ENCODE peak calls at places on chromosomes 11 and 22, in four cellular contexts. H is K562, M is HCT116, Z is stomach. A is an unnamed sample.
A peak's percentile ranks its signal among the peaks of the same experiment; 100 is the strongest.

GRCh38 chr11:61417670-61418069 is 12.1 kb downstream of the CPSF7 start:
- DNase-seq in H (no peak), M (no peak), Z (no peak), A (peak; percentile 51)

GRCh38 chr11:65084598-65085375 is 765 bp downstream of the ZFPL1 start:
- DNase-seq in H (no peak), M (no peak), Z (no peak), A (no peak)

GRCh38 chr11:37248145-37248544 is 650.1 kb upstream of the RAG2 start:
- DNase-seq in Z (no peak), H (no peak), M (no peak), A (no peak)

GRCh38 chr22:45627489-45628233 is 44.0 kb upstream of the ATXN10 start:
- DNase-seq in Z (no peak), M (no peak), H (no peak), A (no peak)

GRCh38 chr11:65400295-65401072 is 14.0 kb downstream of the FRMD8 start:
- DNase-seq in Z (no peak), M (no peak), H (no peak), A (no peak)

GRCh38 chr11:12413141-12414055 is 36.0 kb downstream of the PARVA start:
- DNase-seq in Z (no peak), H (no peak), M (no peak), A (no peak)

GRCh38 chr11:12803086-12803826 is 129.0 kb downstream of the TEAD1 start:
- DNase-seq in H (no peak), M (no peak), Z (no peak), A (no peak)

GRCh38 chr11:56841210-56841810 is 92.8 kb upstream of the OR9G4 start:
- DNase-seq in H (peak; percentile 49), Z (peak; percentile 58), M (peak; percentile 27), A (peak; percentile 65)

GRCh38 chr11:82790723-82791487 is 57.2 kb upstream of the FAM181B start:
- DNase-seq in Z (no peak), H (peak; percentile 26), M (no peak), A (peak; percentile 52)

GRCh38 chr11:73312036-73312435 is 4.0 kb downstream of the ARHGEF17 start:
- DNase-seq in Z (no peak), M (no peak), H (no peak), A (no peak)

GRCh38 chr22:27383896-27384295 is 417.7 kb downstream of the MN1 start:
- DNase-seq in M (no peak), Z (no peak), H (no peak), A (no peak)
- TF ChIP-seq POLR2A in M (no peak), Z (no peak), H (no peak), A (no peak)

DNA sequence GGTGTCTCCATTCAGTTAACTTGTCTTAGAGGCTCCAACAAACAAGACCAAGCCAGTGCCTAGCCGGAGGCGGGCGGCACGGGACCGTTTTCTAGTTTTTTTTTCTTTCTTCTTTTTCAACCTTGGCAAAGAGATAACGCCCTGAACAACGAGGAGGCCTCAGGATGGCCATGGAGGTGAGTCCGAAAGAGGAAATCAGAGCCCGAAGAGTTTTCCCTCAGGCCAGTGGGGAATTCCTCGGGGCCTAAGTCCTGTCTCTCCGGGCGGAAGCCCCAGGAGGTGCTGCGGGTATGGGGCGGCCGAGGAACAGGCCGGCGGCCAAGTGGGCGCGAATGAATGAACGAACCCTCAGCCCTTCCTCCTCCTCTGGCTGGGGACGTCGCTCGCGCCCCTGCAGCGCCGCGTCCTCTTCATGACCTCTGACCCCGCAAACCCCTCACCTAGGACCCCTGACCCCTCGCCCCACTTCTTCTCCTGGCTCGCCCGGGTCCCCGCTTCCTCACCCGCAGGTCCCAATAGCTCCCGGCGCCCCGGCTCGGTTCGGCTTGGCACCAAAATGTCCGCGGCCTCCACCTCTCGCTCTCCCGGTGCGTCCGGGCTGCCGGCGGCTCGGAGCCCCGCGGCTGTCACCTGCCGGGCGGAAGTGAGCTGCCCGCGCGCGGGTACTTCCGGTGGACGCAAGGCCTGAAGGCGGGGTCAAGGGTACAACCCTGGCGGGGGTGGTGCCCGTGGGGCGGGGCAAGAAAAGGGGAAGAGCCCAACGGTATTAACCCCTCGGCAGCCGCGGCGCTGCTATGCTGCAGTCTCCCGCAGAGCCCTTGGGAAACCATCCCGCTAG is at the start of gene AP1B1:
- DNase-seq in Z (peak; percentile 98), M (peak; percentile 87), H (peak; percentile 94), A (peak; percentile 94)
- TF ChIP-seq POLR2A in Z (no peak), M (peak; percentile 51), H (peak; percentile 86), A (peak; percentile 76)

DNA sequence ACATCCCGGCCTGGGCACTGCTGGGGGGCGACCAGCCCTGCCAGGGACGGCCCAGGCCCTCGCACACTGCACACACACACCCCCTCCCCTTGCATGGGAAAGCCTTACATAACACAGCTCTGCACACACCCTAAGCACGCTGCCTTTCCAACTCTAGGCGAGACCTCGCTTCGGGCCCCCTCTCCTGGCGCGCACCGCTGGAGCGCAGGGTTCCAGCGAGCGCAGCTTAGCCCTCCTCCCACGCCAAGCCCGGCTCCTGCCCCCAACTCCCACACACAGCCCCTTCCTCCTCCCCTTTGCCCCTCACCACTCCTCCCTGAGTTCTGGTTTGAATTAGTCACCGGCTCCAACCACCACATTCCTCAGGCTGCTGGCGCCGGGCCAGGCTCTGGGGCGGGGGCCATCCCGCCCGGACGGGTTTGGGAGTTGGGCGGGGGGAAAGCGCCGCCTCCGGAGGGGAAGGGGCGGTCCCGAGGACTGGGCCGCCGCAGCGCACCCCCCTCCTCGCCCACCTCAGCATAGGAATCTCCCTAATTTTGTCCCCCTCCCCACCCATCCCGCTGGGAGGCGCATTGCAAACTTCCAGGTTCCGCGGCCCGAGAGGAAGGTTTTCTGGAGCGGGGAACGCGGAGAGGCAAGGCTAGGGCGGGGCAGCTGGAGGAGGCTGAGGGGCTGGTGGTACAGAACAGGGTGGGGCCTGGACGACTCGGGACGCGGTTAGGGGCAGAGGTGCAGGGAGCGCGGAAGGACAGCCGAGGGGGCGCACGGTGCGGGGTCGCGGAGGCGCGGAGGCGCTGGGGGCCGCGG is 966 bp downstream of the AHNAK start:
- DNase-seq in Z (peak; percentile 89), H (peak; percentile 88), M (peak; percentile 75), A (peak; percentile 40)
- TF ChIP-seq POLR2A in Z (no peak), H (no peak), M (no peak), A (no peak)

GRCh38 chr11:124865181-124865901 is at the start of gene ROBO3:
- DNase-seq in Z (no peak), H (no peak), M (no peak), A (peak; percentile 32)

GRCh38 chr11:124864892-124865180 is 396 bp upstream of the ROBO3 start:
- DNase-seq in Z (no peak), M (no peak), H (no peak), A (no peak)

GRCh38 chr11:124863137-124863825 is 2.0 kb upstream of the ROBO3 start:
- DNase-seq in H (no peak), Z (peak; percentile 56), M (no peak), A (no peak)

GRCh38 chr11:124864176-124864891 is 898 bp upstream of the ROBO3 start:
- DNase-seq in Z (no peak), M (no peak), H (no peak), A (no peak)

GRCh38 chr11:124863826-124864165 is 1.4 kb upstream of the ROBO3 start:
- DNase-seq in Z (no peak), H (peak; percentile 35), M (no peak), A (no peak)
- TF ChIP-seq POLR2A in Z (no peak), H (no peak), M (no peak), A (no peak)

DNA sequence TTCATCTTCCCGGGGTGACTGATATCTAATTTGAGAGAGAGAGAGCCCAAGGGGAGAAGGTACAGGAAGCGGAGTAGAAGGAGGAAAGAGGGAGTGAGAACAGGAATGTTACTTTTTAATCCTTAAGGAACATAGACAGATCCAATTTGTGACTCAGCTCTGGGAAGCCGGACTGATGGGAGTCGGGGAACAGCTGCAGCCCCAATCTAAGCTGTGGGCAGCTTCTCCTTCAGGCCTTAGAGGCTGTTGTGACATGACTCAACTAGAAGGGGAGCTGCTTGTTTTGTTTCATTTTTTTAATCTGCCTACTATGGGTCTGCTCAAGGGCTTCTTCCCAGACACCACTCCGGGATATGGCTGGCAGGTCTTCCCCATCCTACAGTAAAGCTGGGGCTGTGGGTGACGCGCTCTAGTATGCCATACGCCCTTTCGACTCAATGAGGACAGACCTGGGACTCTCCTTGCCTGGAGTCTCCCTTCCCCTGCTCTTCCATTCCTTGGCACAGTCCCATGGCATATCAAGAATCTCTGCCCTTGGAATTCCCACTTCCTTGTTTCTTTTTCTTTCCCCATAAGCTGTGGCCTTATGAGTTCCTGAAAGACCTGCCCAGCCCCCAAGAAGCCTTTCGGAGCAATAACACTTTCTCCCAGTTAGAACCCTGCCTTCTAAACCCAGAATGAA is 103.3 kb upstream of the AKIP1 start:
- DNase-seq in M (no peak), H (no peak), Z (peak; percentile 46), A (no peak)
- TF ChIP-seq POLR2A in M (no peak), H (no peak), Z (no peak), A (no peak)

DNA sequence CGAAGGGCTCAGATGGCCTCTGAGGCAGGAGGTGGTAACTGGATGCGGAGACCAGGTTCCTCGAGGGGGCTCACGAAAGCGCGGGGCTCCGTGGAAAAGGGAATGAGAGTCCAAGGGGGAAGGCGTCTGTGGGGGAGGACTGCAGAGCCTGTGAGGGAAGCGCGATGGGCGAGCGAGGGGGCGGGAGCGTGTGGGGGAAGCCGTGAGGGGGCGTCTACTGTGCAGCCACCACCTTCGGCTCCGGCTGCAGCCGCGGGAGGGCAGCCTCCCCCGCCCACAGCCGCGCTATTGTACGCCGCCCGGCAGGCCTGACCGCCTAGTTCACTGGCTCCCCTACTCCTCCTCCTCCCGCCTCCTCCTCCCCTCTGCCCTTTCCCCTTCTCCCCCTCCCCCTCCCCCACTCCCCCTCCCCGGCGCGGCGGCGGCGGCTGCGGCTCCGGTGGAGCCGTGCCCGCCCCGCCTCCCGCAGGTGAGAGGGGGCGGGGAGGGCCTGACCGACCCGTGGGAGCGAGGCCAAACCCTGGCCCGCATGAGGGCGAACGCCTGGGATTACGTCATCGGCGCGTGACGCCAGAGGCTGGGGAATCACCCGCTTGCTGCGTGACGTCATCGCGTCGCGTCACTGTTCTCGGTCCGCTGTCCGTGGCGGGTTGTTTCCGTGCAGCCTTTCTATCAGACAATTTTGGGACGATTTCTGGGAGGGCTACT is at the start of gene PAK1:
- DNase-seq in H (peak; percentile 90), M (peak; percentile 86), Z (peak; percentile 95), A (peak; percentile 96)
- TF ChIP-seq POLR2A in H (no peak), M (no peak), Z (no peak), A (peak; percentile 57)

DNA sequence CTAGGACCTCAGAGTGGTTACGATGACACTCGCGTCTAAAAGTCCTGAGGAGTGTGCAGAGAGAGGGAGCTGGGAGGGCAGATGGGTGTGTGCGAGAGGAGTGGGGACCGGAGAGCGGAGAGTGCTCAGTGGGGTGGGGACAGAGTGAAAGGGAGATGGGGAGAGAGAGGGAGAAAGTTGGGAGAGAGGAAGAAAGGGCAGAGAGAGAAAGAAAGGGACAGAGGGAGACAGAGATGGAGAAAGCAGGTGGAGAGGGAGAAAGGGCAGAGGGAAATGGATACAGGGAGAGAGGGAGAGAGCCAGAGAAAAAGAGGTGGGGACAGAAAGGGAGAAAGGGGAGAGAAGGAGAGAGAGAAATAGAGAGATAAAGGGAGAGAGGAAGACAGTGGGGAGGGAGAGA is 978.2 kb downstream of the BRD1 start:
- DNase-seq in H (no peak), Z (no peak), M (no peak), A (no peak)
- TF ChIP-seq POLR2A in H (no peak), Z (no peak), M (no peak), A (no peak)

DNA sequence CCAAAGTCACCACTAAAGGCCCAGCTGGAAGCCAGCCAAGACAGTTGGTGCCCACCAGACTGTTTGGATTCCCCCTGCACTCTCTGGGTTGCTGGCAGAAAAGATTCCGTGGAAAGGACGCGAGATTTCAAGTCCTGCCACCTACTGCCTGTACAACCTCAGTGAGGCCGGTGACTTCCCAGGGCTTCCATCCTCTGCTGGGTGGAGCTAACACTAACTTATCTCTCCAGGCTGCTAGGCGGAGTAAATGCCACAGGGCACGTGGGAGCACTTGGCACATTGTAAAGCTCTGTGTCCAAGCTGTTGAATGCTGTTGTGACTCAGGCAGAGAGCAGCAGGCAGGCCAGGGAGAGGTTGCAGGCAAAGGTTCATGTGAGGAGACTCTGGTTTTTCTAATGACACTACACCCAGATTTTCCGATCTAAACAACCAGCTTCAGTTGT is 50.9 kb upstream of the CDON start:
- DNase-seq in Z (peak; percentile 93), H (no peak), M (peak; percentile 44), A (peak; percentile 78)
- TF ChIP-seq POLR2A in Z (peak; percentile 34), H (no peak), M (no peak), A (no peak)